ENCODE peak calls at places on chromosomes 12 and 14, in seven cellular contexts. One of them, this sample, is unnamed.
A peak's percentile ranks its signal among the peaks of the same experiment; 100 is the strongest.

GRCh38 chr12:128840862-128841468 is 12.3 kb upstream of the GLT1D1 start:
- DNase-seq in kidney: no peak
- DNase-seq in GM12878: no peak
- DNase-seq in WERI-Rb-1: no peak
- DNase-seq in fibroblast of lung: no peak
- DNase-seq in lung: no peak
- DNase-seq in IMR-90: no peak
- DNase-seq in this sample: no peak

GRCh38 chr14:104230119-104230885 is 91.9 kb downstream of the KIF26A start:
- DNase-seq in kidney: peak; percentile 29
- DNase-seq in GM12878: no peak
- DNase-seq in WERI-Rb-1: no peak
- DNase-seq in fibroblast of lung: no peak
- DNase-seq in lung: no peak
- DNase-seq in IMR-90: no peak
- DNase-seq in this sample: no peak

GRCh38 chr14:63026491-63026890 is 18.8 kb downstream of the KCNH5 start:
- DNase-seq in kidney: no peak
- DNase-seq in GM12878: no peak
- DNase-seq in WERI-Rb-1: no peak
- DNase-seq in fibroblast of lung: peak; percentile 54
- DNase-seq in lung: no peak
- DNase-seq in IMR-90: no peak
- DNase-seq in this sample: no peak

GRCh38 chr12:27449893-27450534 is 3.5 kb downstream of the SMCO2 start:
- DNase-seq in kidney: no peak
- DNase-seq in GM12878: no peak
- DNase-seq in WERI-Rb-1: no peak
- DNase-seq in fibroblast of lung: no peak
- DNase-seq in lung: no peak
- DNase-seq in IMR-90: no peak
- DNase-seq in this sample: no peak

GRCh38 chr12:27861428-27862167 is 81.6 kb upstream of the MANSC4 start:
- DNase-seq in kidney: no peak
- DNase-seq in GM12878: peak; percentile 67
- DNase-seq in WERI-Rb-1: no peak
- DNase-seq in fibroblast of lung: no peak
- DNase-seq in lung: peak; percentile 42
- DNase-seq in IMR-90: peak; percentile 59
- DNase-seq in this sample: peak; percentile 94

GRCh38 chr14:60002819-60003492 is 83.0 kb downstream of the LRRC9 start:
- DNase-seq in kidney: peak; percentile 86
- DNase-seq in GM12878: no peak
- DNase-seq in WERI-Rb-1: peak; percentile 54
- DNase-seq in fibroblast of lung: no peak
- DNase-seq in lung: no peak
- DNase-seq in IMR-90: no peak
- DNase-seq in this sample: no peak

GRCh38 chr12:105864316-105864715 is 274.4 kb downstream of the NUAK1 start:
- DNase-seq in kidney: no peak
- DNase-seq in GM12878: no peak
- DNase-seq in WERI-Rb-1: no peak
- DNase-seq in fibroblast of lung: no peak
- DNase-seq in lung: no peak
- DNase-seq in IMR-90: no peak
- DNase-seq in this sample: no peak

GRCh38 chr12:14185441-14186192 is 179.9 kb upstream of the ATF7IP start:
- DNase-seq in kidney: no peak
- DNase-seq in GM12878: no peak
- DNase-seq in WERI-Rb-1: peak; percentile 29
- DNase-seq in fibroblast of lung: peak; percentile 15
- DNase-seq in lung: no peak
- DNase-seq in IMR-90: peak; percentile 38
- DNase-seq in this sample: no peak

GRCh38 chr14:33675415-33676130 is 275.3 kb downstream of the EGLN3 start:
- DNase-seq in kidney: no peak
- DNase-seq in GM12878: no peak
- DNase-seq in WERI-Rb-1: no peak
- DNase-seq in fibroblast of lung: peak; percentile 47
- DNase-seq in lung: no peak
- DNase-seq in IMR-90: no peak
- DNase-seq in this sample: no peak

GRCh38 chr12:19150273-19150895 is 20.9 kb downstream of the PLEKHA5 start:
- DNase-seq in kidney: no peak
- DNase-seq in GM12878: no peak
- DNase-seq in WERI-Rb-1: no peak
- DNase-seq in fibroblast of lung: peak; percentile 75
- DNase-seq in lung: no peak
- DNase-seq in IMR-90: no peak
- DNase-seq in this sample: no peak

GRCh38 chr14:72726444-72726843 is 167.5 kb downstream of the DPF3 start:
- DNase-seq in kidney: no peak
- DNase-seq in GM12878: no peak
- DNase-seq in WERI-Rb-1: no peak
- DNase-seq in fibroblast of lung: peak; percentile 32
- DNase-seq in lung: no peak
- DNase-seq in IMR-90: peak; percentile 71
- DNase-seq in this sample: no peak

GRCh38 chr14:104794641-104795467 is 694 bp downstream of the AKT1 start:
- DNase-seq in kidney: no peak
- DNase-seq in GM12878: no peak
- DNase-seq in WERI-Rb-1: peak; percentile 37
- DNase-seq in fibroblast of lung: peak; percentile 33
- DNase-seq in lung: no peak
- DNase-seq in IMR-90: peak; percentile 19
- DNase-seq in this sample: no peak

GRCh38 chr14:59422069-59422881 is 42.9 kb downstream of the GPR135 start:
- DNase-seq in kidney: no peak
- DNase-seq in GM12878: no peak
- DNase-seq in WERI-Rb-1: no peak
- DNase-seq in fibroblast of lung: no peak
- DNase-seq in lung: no peak
- DNase-seq in IMR-90: no peak
- DNase-seq in this sample: no peak

DNA sequence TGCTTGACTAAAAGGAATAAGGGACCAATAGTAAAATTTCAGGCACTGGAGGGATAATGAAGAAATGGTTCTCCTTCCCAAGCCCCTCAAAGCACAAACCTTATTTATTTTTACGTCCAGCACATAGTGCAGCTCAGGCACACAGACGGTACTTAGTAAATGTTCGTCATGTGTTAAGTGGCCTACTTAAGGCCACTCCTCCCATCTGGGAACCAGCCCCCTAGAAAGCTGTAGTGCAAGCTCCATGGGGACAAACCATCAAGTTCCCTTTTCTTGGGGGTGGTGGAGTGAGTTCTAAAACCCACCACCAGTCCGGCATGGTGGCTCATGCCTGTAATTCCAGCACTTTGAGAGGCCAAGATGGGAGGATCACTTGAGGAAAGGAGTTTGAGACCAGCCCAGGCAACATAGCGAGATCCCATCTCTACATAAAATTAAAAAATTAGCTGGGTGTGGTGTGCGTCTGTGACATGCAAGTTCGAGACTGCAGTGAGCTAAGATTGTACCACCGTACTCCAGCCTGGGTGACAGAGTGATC is 49.4 kb downstream of the PITPNM2 start:
- DNase-seq in kidney: no peak
- DNase-seq in GM12878: no peak
- DNase-seq in WERI-Rb-1: no peak
- DNase-seq in fibroblast of lung: no peak
- DNase-seq in lung: no peak
- DNase-seq in IMR-90: no peak
- DNase-seq in this sample: no peak
- H3K36me3 ChIP-seq in kidney: no peaks in the 10 kb centered on the region
- H3K36me3 ChIP-seq in GM12878: no peaks in the 10 kb centered on the region
- H3K36me3 ChIP-seq in WERI-Rb-1: no peaks in the 10 kb centered on the region
- H3K36me3 ChIP-seq in fibroblast of lung: no peaks in the 10 kb centered on the region
- H3K36me3 ChIP-seq in lung: peaks cover 2% of the 10 kb centered on the region
- H3K36me3 ChIP-seq in IMR-90: peaks cover 9% of the 10 kb centered on the region
- H3K36me3 ChIP-seq in this sample: no peaks in the 10 kb centered on the region

DNA sequence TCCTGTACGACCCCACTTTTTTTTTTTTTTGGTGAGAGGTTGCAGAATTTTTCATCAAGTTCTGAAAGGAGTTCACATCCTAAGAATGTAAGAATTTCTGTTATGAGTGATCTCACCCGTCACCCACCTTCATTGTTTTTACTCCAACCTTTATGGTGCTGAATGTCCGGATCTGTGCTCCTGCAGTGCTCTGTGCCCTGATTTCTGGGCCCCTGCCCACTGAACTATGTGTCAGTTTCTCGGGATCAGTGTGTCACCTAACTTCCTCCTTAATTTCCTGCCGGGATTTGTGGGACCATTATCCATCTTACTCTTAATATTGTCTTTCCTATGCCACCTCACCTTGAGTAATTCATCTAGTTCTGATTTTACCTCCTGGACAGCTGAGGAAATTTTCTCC is 11.6 kb downstream of the RASSF8 start:
- DNase-seq in kidney: no peak
- DNase-seq in GM12878: no peak
- DNase-seq in WERI-Rb-1: no peak
- DNase-seq in fibroblast of lung: peak; percentile 56
- DNase-seq in lung: no peak
- DNase-seq in IMR-90: no peak
- DNase-seq in this sample: no peak
- TF ChIP-seq CTCF in kidney: no peak
- TF ChIP-seq CTCF in GM12878: no peak
- TF ChIP-seq CTCF in WERI-Rb-1: no peak
- TF ChIP-seq CTCF in fibroblast of lung: no peak
- TF ChIP-seq CTCF in lung: no peak
- TF ChIP-seq CTCF in IMR-90: no peak
- TF ChIP-seq CTCF in this sample: no peak

GRCh38 chr12:95282266-95282665 is 64.7 kb downstream of the VEZT start:
- DNase-seq in kidney: no peak
- DNase-seq in GM12878: no peak
- DNase-seq in WERI-Rb-1: no peak
- DNase-seq in fibroblast of lung: peak; percentile 93
- DNase-seq in lung: no peak
- DNase-seq in IMR-90: peak; percentile 54
- DNase-seq in this sample: no peak

GRCh38 chr12:95277139-95277538 is 59.5 kb downstream of the VEZT start:
- DNase-seq in kidney: no peak
- DNase-seq in GM12878: no peak
- DNase-seq in WERI-Rb-1: no peak
- DNase-seq in fibroblast of lung: peak; percentile 88
- DNase-seq in lung: no peak
- DNase-seq in IMR-90: peak; percentile 97
- DNase-seq in this sample: no peak

GRCh38 chr12:95283371-95283770 is 65.8 kb downstream of the VEZT start:
- DNase-seq in kidney: no peak
- DNase-seq in GM12878: no peak
- DNase-seq in WERI-Rb-1: no peak
- DNase-seq in fibroblast of lung: no peak
- DNase-seq in lung: no peak
- DNase-seq in IMR-90: no peak
- DNase-seq in this sample: no peak

DNA sequence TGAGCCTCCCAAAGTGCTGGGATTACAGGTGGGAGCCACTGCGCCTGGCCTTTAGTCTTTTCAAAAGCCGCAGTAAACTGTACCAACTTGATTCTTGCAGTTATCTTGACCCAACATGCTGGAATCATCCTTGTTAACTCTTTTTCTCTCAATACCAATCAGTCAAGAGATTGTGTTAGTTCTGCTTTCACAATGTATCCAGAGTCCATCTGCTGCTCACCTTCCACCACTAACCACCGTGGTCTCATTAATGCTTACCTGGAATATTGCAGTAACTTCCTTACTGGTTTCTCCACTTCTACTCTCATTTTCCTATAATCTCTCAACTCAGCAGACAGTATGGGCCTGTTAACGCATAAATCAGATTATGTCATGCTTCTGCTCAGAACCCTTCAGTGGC is 62.2 kb downstream of the VEZT start:
- DNase-seq in kidney: no peak
- DNase-seq in GM12878: no peak
- DNase-seq in WERI-Rb-1: no peak
- DNase-seq in fibroblast of lung: no peak
- DNase-seq in lung: no peak
- DNase-seq in IMR-90: no peak
- DNase-seq in this sample: no peak
- H3K36me3 ChIP-seq in kidney: peaks cover 20% of the 10 kb centered on the region
- H3K36me3 ChIP-seq in GM12878: no peaks in the 10 kb centered on the region
- H3K36me3 ChIP-seq in WERI-Rb-1: peaks cover 42% of the 10 kb centered on the region
- H3K36me3 ChIP-seq in fibroblast of lung: peaks cover 3% of the 10 kb centered on the region
- H3K36me3 ChIP-seq in lung: peaks cover 13% of the 10 kb centered on the region
- H3K36me3 ChIP-seq in IMR-90: peaks cover 20% of the 10 kb centered on the region
- H3K36me3 ChIP-seq in this sample: peaks cover 11% of the 10 kb centered on the region

GRCh38 chr12:109612975-109613502 is 39.4 kb downstream of the MVK start:
- DNase-seq in kidney: no peak
- DNase-seq in GM12878: no peak
- DNase-seq in WERI-Rb-1: no peak
- DNase-seq in fibroblast of lung: no peak
- DNase-seq in lung: no peak
- DNase-seq in IMR-90: peak; percentile 6
- DNase-seq in this sample: no peak
- TF ChIP-seq CTCF in kidney: peak; percentile 16
- TF ChIP-seq CTCF in GM12878: peak; percentile 29
- TF ChIP-seq CTCF in WERI-Rb-1: peak; percentile 52
- TF ChIP-seq CTCF in fibroblast of lung: no peak
- TF ChIP-seq CTCF in lung: no peak
- TF ChIP-seq CTCF in IMR-90: peak; percentile 16
- TF ChIP-seq CTCF in this sample: no peak

GRCh38 chr12:94260017-94260416 is 111.6 kb downstream of the PLXNC1 start:
- DNase-seq in kidney: no peak
- DNase-seq in GM12878: no peak
- DNase-seq in WERI-Rb-1: no peak
- DNase-seq in fibroblast of lung: no peak
- DNase-seq in lung: no peak
- DNase-seq in IMR-90: no peak
- DNase-seq in this sample: no peak

GRCh38 chr12:94261119-94261518 is 112.7 kb downstream of the PLXNC1 start:
- DNase-seq in kidney: no peak
- DNase-seq in GM12878: no peak
- DNase-seq in WERI-Rb-1: no peak
- DNase-seq in fibroblast of lung: no peak
- DNase-seq in lung: no peak
- DNase-seq in IMR-90: no peak
- DNase-seq in this sample: no peak

GRCh38 chr12:94262228-94263010 is 114.0 kb downstream of the PLXNC1 start:
- DNase-seq in kidney: peak; percentile 95
- DNase-seq in GM12878: no peak
- DNase-seq in WERI-Rb-1: no peak
- DNase-seq in fibroblast of lung: peak; percentile 95
- DNase-seq in lung: peak; percentile 95
- DNase-seq in IMR-90: peak; percentile 96
- DNase-seq in this sample: peak; percentile 96

GRCh38 chr12:94261781-94262180 is 113.4 kb downstream of the PLXNC1 start:
- DNase-seq in kidney: no peak
- DNase-seq in GM12878: no peak
- DNase-seq in WERI-Rb-1: no peak
- DNase-seq in fibroblast of lung: no peak
- DNase-seq in lung: no peak
- DNase-seq in IMR-90: no peak
- DNase-seq in this sample: no peak

DNA sequence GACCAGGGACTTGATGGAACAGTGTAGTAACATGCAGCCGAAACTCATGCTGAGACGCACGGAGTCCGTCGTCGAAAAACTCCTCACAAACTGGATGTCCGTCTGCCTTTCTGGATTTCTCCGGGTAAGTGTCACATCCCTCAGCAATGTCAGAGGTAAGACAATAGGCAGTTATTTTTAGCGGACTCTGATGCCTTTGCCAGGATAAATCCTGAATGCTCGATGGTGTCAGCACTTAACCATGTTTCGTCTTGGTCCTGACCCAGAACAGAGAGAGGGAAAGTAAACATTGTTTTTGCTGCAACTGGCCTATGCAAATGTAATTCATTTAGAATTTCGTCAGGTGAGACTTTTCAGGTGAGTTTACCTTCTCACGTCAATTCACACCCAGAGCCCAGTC is 112.3 kb downstream of the PLXNC1 start:
- DNase-seq in kidney: no peak
- DNase-seq in GM12878: no peak
- DNase-seq in WERI-Rb-1: no peak
- DNase-seq in fibroblast of lung: no peak
- DNase-seq in lung: no peak
- DNase-seq in IMR-90: no peak
- DNase-seq in this sample: no peak
- H3K36me3 ChIP-seq in kidney: no peaks in the 10 kb centered on the region
- H3K36me3 ChIP-seq in GM12878: peaks cover 12% of the 10 kb centered on the region
- H3K36me3 ChIP-seq in WERI-Rb-1: no peaks in the 10 kb centered on the region
- H3K36me3 ChIP-seq in fibroblast of lung: no peaks in the 10 kb centered on the region
- H3K36me3 ChIP-seq in lung: no peaks in the 10 kb centered on the region
- H3K36me3 ChIP-seq in IMR-90: no peaks in the 10 kb centered on the region
- H3K36me3 ChIP-seq in this sample: no peaks in the 10 kb centered on the region

This sample was measured in esophagus muscularis mucosa.